ENCODE peak calls at places on chromosomes 11 and 22, in seven cellular contexts. D is A549; V is CD8-positive, alpha-beta T cell; F is Caco-2; Y is heart right ventricle; K is spleen; M is tibial artery. E is an unnamed sample. For H3K9me3 and H3K4me1, the result is how much of the 10 kb centered on the place peaks cover.

GRCh38 chr22:39360242-39360641 is 10.5 kb downstream of the SYNGR1 start:
- DNase-seq in V (no peak), D (no peak), F (no peak), K (no peak), Y (no peak), M (no peak), E (no peak)

GRCh38 chr11:130457909-130458729 is 9.7 kb downstream of the ADAMTS15 start:
- DNase-seq in K (no peak), M (no peak), Y (no peak), F (no peak), D (no peak), V (no peak), E (no peak)

GRCh38 chr11:4480577-4481539 is 1.6 kb upstream of the OR52K1 start:
- DNase-seq in M (no peak), K (no peak), V (no peak), F (no peak), Y (no peak), D (no peak), E (no peak)

GRCh38 chr22:37163618-37164534 is 14.2 kb upstream of the IL2RB start:
- DNase-seq in K (peak), M (no peak), D (no peak), V (peak), Y (no peak), F (no peak), E (no peak)

GRCh38 chr11:11407065-11407737 is 54.2 kb upstream of the CSNK2A3 start:
- DNase-seq in K (no peak), M (peak), D (no peak), V (no peak), Y (no peak), F (no peak), E (peak)

GRCh38 chr11:77381749-77382693 is 80.5 kb upstream of the GDPD4 start:
- DNase-seq in F (no peak), D (no peak), K (no peak), V (no peak), M (no peak), Y (no peak), E (no peak)

GRCh38 chr11:28242596-28242995 is 134.4 kb downstream of the METTL15 start:
- DNase-seq in Y (no peak), K (no peak), V (no peak), F (no peak), M (no peak), D (no peak), E (no peak)

GRCh38 chr22:38799265-38800002 is 5.5 kb upstream of the DNAL4 start:
- DNase-seq in V (no peak), K (no peak), M (no peak), D (no peak), F (no peak), Y (no peak), E (no peak)

GRCh38 chr22:29115682-29116313 is 43.0 kb downstream of the KREMEN1 start:
- DNase-seq in K (no peak), D (no peak), Y (no peak), M (no peak), F (no peak), V (no peak), E (no peak)

GRCh38 chr22:17381237-17381913 is 12.1 kb downstream of the CECR2 start:
- DNase-seq in K (no peak), V (no peak), Y (no peak), F (peak), D (no peak), M (no peak), E (no peak)

GRCh38 chr22:49181431-49181830 is 646.2 kb downstream of the BRD1 start:
- DNase-seq in V (no peak), Y (no peak), M (no peak), K (peak), F (no peak), D (no peak), E (no peak)
- H3K9me3 ChIP-seq in V (under half), Y (under half), M (under half), K (under half), F (under half), D (under half), E (under half)

DNA sequence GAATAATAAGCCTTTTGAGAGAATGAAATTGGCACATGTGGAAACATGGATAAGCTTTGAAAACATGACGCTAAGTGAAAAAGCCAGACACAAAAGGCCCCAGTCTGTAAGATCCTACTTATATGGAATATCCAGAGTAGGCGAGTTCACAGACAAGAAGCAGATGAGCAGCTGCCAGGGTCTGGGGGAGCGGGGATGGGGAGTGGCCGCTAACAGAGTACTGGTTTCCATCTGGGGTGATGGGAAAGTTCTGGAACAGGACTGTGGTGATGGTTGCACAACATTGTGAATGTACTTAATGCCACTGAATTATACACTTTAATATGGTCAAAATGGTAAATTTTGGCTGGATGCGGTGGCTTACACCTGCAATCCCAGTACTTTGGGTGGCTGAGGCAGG is 126.5 kb downstream of the SPATA19 start:
- DNase-seq in K (no peak), F (no peak), D (no peak), M (no peak), Y (no peak), V (no peak), E (no peak)
- H3K4me1 ChIP-seq in K (under half), F (under half), D (under half), M (under half), Y (under half), V (under half), E (under half)

GRCh38 chr22:24404561-24405275 is 22.7 kb upstream of the ADORA2A start:
- DNase-seq in K (no peak), V (no peak), M (no peak), Y (no peak), F (no peak), D (no peak), E (no peak)

GRCh38 chr22:24400726-24401596 is 26.4 kb upstream of the ADORA2A start:
- DNase-seq in K (no peak), M (no peak), D (no peak), Y (no peak), V (no peak), F (no peak), E (no peak)

GRCh38 chr22:24400037-24400725 is 27.2 kb upstream of the ADORA2A start:
- DNase-seq in D (no peak), M (no peak), Y (no peak), F (no peak), K (no peak), V (no peak), E (no peak)

GRCh38 chr22:24402460-24403192 is 24.8 kb upstream of the ADORA2A start:
- DNase-seq in D (peak), K (no peak), V (no peak), M (peak), Y (peak), F (no peak), E (peak)

DNA sequence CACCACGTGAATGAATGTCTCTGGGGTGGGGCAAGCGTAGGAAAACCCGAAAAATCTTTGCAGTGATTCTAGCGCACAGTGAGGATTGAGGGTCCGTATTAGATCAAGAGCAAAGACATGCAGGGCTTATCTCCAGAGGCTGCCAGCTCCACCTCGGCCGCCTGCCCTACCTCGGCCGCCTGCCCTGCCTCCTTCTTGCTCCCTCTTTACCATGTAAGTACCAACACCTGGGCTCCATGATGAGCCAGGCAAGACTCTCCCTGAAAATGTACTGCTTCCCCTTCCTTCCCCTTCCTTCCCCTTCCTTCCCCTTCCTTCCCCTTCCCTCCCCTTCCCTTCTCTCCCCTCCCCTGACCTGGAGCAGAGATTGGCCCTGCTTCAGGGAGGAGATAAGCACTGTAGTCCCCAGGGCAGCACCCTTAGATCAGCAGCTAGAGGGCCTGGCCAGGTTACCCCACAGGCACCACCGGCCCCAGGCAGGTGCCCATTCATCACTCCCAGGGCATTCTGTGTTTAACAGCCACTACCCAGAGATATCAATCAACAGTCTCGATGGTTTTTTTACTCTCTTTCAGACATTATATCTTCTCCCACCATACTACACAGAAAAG is 25.5 kb upstream of the ADORA2A start:
- DNase-seq in Y (no peak), M (no peak), D (no peak), K (no peak), V (no peak), F (no peak), E (no peak)
- H3K9me3 ChIP-seq in Y (under half), M (under half), D (under half), K (under half), V (under half), F (under half), E (under half)

GRCh38 chr11:62540804-62541671 is 5.6 kb downstream of the AHNAK start:
- DNase-seq in K (peak), M (peak), V (no peak), Y (peak), F (no peak), D (no peak), E (no peak)

GRCh38 chr11:62544521-62545436 is 1.8 kb downstream of the AHNAK start:
- DNase-seq in D (peak), K (no peak), M (no peak), F (no peak), Y (peak), V (no peak), E (no peak)

GRCh38 chr11:62542111-62542745 is 4.4 kb downstream of the AHNAK start:
- DNase-seq in D (no peak), V (no peak), Y (no peak), M (no peak), F (no peak), K (no peak), E (no peak)

GRCh38 chr11:62543680-62544444 is 2.7 kb downstream of the AHNAK start:
- DNase-seq in Y (no peak), M (no peak), F (no peak), D (no peak), K (no peak), V (no peak), E (no peak)

DNA sequence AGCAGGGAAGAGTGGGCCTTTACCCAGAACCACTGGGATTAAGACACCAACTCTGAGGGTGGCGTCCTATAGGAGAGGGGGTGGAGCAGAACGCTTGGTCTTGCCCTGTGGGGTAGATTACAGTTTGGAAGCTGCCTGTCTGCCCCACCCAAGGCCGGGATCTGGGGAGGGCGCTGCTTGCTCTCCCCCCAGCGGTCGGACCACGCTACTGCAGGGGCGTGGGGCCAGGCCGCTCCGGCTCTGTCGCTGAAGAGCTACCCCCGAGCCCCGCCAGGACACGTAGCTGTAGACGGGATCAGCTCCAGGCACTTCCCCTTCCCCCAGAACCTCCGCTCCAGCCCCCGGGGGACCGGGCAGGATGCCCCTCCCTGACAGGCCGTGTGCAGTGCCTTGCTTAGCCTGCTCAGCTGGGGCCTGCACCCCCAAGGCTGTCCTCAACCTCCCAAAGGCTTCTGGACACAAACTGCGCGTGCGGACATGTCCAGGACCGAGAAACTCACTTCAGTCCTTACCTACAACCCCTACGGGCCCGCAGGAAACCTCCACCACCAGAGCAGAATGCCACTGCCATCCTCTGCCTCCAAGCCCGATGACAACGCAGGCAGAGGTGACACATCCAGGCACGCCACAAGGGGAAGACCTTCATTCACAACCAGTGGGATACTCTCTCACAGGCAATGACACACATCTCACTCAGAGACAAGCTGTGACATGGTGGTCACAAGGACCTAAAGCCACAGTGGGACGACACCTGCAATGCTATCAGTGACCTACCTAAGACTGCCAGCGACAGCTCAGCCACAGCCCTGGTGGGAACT is 3.6 kb downstream of the AHNAK start:
- DNase-seq in M (peak), Y (peak), K (peak), D (peak), F (peak), V (peak), E (peak)
- H3K4me1 ChIP-seq in M (half or more), Y (half or more), K (half or more), D (half or more), F (half or more), V (half or more), E (half or more)